ENCODE peak calls at places on chromosomes 3 and 15, in four cellular contexts. One of them, this sample, is unnamed.

GRCh38 chr3:34919025-34919424 is 720.3 kb upstream of the ARPP21 start:
- DNase-seq in IMR-90: no peak
- DNase-seq in mesendoderm: no peak
- DNase-seq in H9: peak
- DNase-seq in this sample: no peak

GRCh38 chr15:62492900-62493299 is 327.8 kb upstream of the C2CD4B start:
- DNase-seq in IMR-90: no peak
- DNase-seq in mesendoderm: no peak
- DNase-seq in H9: no peak
- DNase-seq in this sample: no peak

GRCh38 chr3:66372681-66373350 is 128.0 kb downstream of the LRIG1 start:
- DNase-seq in IMR-90: peak
- DNase-seq in mesendoderm: peak
- DNase-seq in H9: peak
- DNase-seq in this sample: no peak

GRCh38 chr3:67389176-67389575 is 265.2 kb downstream of the SUCLG2 start:
- DNase-seq in IMR-90: no peak
- DNase-seq in mesendoderm: no peak
- DNase-seq in H9: no peak
- DNase-seq in this sample: no peak

GRCh38 chr3:2454865-2455264 is 356.2 kb downstream of the CNTN4 start:
- DNase-seq in IMR-90: no peak
- DNase-seq in mesendoderm: no peak
- DNase-seq in H9: no peak
- DNase-seq in this sample: peak

GRCh38 chr3:10833855-10834414 is 17.9 kb downstream of the SLC6A11 start:
- DNase-seq in IMR-90: no peak
- DNase-seq in mesendoderm: no peak
- DNase-seq in H9: no peak
- DNase-seq in this sample: no peak

GRCh38 chr3:133259767-133260166 is 140.1 kb upstream of the BFSP2 start:
- DNase-seq in IMR-90: no peak
- DNase-seq in mesendoderm: no peak
- DNase-seq in H9: no peak
- DNase-seq in this sample: no peak

GRCh38 chr3:79497447-79498111 is 270.2 kb downstream of the ROBO1 start:
- DNase-seq in IMR-90: peak
- DNase-seq in mesendoderm: peak
- DNase-seq in H9: no peak
- DNase-seq in this sample: peak

GRCh38 chr3:76859596-76859995 is 180.3 kb upstream of the ROBO2 start:
- DNase-seq in IMR-90: peak
- DNase-seq in mesendoderm: no peak
- DNase-seq in H9: no peak
- DNase-seq in this sample: peak

GRCh38 chr15:75366163-75366562 is 2.2 kb downstream of the MAN2C1 start:
- DNase-seq in IMR-90: no peak
- DNase-seq in mesendoderm: no peak
- DNase-seq in H9: no peak
- DNase-seq in this sample: no peak

GRCh38 chr3:169286992-169287391 is 376.5 kb downstream of the MECOM start:
- DNase-seq in IMR-90: no peak
- DNase-seq in mesendoderm: peak
- DNase-seq in H9: no peak
- DNase-seq in this sample: no peak

GRCh38 chr15:99442268-99442897 is 123.4 kb upstream of the MEF2A start:
- DNase-seq in IMR-90: peak
- DNase-seq in mesendoderm: peak
- DNase-seq in H9: no peak
- DNase-seq in this sample: peak

GRCh38 chr15:83943849-83944404 is 290.0 kb downstream of the ADAMTSL3 start:
- DNase-seq in IMR-90: peak
- DNase-seq in mesendoderm: no peak
- DNase-seq in H9: no peak
- DNase-seq in this sample: no peak

GRCh38 chr15:36769110-36769509 is 189.7 kb downstream of the CDIN1 start:
- DNase-seq in IMR-90: peak
- DNase-seq in mesendoderm: no peak
- DNase-seq in H9: no peak
- DNase-seq in this sample: peak

GRCh38 chr15:51759557-51760070 is 8.2 kb downstream of the TMOD2 start:
- DNase-seq in IMR-90: peak
- DNase-seq in mesendoderm: peak
- DNase-seq in H9: peak
- DNase-seq in this sample: peak

GRCh38 chr3:183260167-183260904 is 7.3 kb downstream of the B3GNT5 start:
- DNase-seq in IMR-90: no peak
- DNase-seq in mesendoderm: no peak
- DNase-seq in H9: no peak
- DNase-seq in this sample: no peak

GRCh38 chr3:28328188-28329151 is 20.1 kb upstream of the ZCWPW2 start:
- DNase-seq in IMR-90: peak
- DNase-seq in mesendoderm: peak
- DNase-seq in H9: no peak
- DNase-seq in this sample: peak

GRCh38 chr3:192224634-192225033 is 502.7 kb downstream of the FGF12 start:
- DNase-seq in IMR-90: no peak
- DNase-seq in mesendoderm: no peak
- DNase-seq in H9: no peak
- DNase-seq in this sample: no peak

GRCh38 chr3:33063651-33064051 is 33.3 kb downstream of the GLB1 start:
- DNase-seq in IMR-90: peak
- DNase-seq in mesendoderm: no peak
- DNase-seq in H9: no peak
- DNase-seq in this sample: no peak

GRCh38 chr3:124887996-124888298 is 782 bp upstream of the ITGB5 start:
- DNase-seq in IMR-90: no peak
- DNase-seq in mesendoderm: no peak
- DNase-seq in H9: no peak
- DNase-seq in this sample: no peak
- H3K4me2 ChIP-seq in IMR-90: no peak
- H3K4me2 ChIP-seq in mesendoderm: peak
- H3K4me2 ChIP-seq in H9: peak
- H3K4me2 ChIP-seq in this sample: no peak

GRCh38 chr3:141877911-141878310 is 1.5 kb downstream of the ATP1B3 start:
- DNase-seq in IMR-90: peak
- DNase-seq in mesendoderm: peak
- DNase-seq in H9: no peak
- DNase-seq in this sample: peak

GRCh38 chr3:141876891-141877561 is 583 bp downstream of the ATP1B3 start:
- DNase-seq in IMR-90: peak
- DNase-seq in mesendoderm: peak
- DNase-seq in H9: peak
- DNase-seq in this sample: peak

GRCh38 chr3:141875374-141875892 is 1.0 kb upstream of the ATP1B3 start:
- DNase-seq in IMR-90: peak
- DNase-seq in mesendoderm: peak
- DNase-seq in H9: peak
- DNase-seq in this sample: peak

GRCh38 chr3:141875893-141876380 is 506 bp upstream of the ATP1B3 start:
- DNase-seq in IMR-90: peak
- DNase-seq in mesendoderm: peak
- DNase-seq in H9: peak
- DNase-seq in this sample: peak

DNA sequence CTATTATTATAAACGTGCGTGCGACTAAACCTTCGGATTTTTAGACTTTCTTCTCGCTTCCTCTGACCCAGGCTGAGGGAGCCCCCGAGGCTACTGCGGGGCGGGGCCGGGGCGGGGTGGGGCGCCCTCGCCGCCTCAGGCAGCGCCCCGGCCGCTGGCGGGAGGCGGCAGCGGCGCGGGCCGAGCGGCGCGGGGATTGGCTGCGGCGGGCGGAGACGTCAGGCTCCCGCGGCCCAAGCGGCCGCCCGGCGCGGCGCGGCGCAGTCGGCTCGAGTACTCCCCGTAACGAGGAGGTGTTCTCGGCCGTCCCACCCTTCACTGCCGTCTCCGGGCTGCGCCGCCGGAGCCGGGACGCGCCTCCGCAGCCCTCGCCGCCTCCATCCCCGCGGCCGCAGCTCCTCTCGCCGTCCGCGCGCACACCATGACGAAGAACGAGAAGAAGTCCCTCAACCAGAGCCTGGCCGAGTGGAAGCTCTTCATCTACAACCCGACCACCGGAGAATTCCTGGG is at the start of gene ATP1B3:
- DNase-seq in IMR-90: peak
- DNase-seq in mesendoderm: peak
- DNase-seq in H9: peak
- DNase-seq in this sample: peak
- H3K23ac ChIP-seq in IMR-90: peak
- H3K23ac ChIP-seq in mesendoderm: peak
- H3K23ac ChIP-seq in H9: no peak
- H3K23ac ChIP-seq in this sample: no peak

GRCh38 chr3:47282424-47283192 is at the start of the genes KIF9 and KLHL18:
- DNase-seq in IMR-90: peak
- DNase-seq in mesendoderm: peak
- DNase-seq in H9: peak
- DNase-seq in this sample: peak
- H3K4me2 ChIP-seq in IMR-90: peak
- H3K4me2 ChIP-seq in mesendoderm: peak
- H3K4me2 ChIP-seq in H9: peak
- H3K4me2 ChIP-seq in this sample: peak

GRCh38 chr15:26624128-26624527 is 148.7 kb downstream of the GABRB3 start:
- DNase-seq in IMR-90: no peak
- DNase-seq in mesendoderm: no peak
- DNase-seq in H9: no peak
- DNase-seq in this sample: no peak
- H3K23ac ChIP-seq in IMR-90: no peak
- H3K23ac ChIP-seq in mesendoderm: no peak
- H3K23ac ChIP-seq in H9: no peak
- H3K23ac ChIP-seq in this sample: no peak

GRCh38 chr3:13557417-13557816 is 8.5 kb downstream of the FBLN2 start:
- DNase-seq in IMR-90: no peak
- DNase-seq in mesendoderm: no peak
- DNase-seq in H9: no peak
- DNase-seq in this sample: no peak

GRCh38 chr3:13555753-13556152 is 6.8 kb downstream of the FBLN2 start:
- DNase-seq in IMR-90: no peak
- DNase-seq in mesendoderm: peak
- DNase-seq in H9: no peak
- DNase-seq in this sample: no peak

GRCh38 chr3:13557926-13558325 is 9.0 kb downstream of the FBLN2 start:
- DNase-seq in IMR-90: no peak
- DNase-seq in mesendoderm: no peak
- DNase-seq in H9: no peak
- DNase-seq in this sample: no peak

GRCh38 chr3:13556937-13557336 is 8.0 kb downstream of the FBLN2 start:
- DNase-seq in IMR-90: no peak
- DNase-seq in mesendoderm: no peak
- DNase-seq in H9: no peak
- DNase-seq in this sample: no peak

DNA sequence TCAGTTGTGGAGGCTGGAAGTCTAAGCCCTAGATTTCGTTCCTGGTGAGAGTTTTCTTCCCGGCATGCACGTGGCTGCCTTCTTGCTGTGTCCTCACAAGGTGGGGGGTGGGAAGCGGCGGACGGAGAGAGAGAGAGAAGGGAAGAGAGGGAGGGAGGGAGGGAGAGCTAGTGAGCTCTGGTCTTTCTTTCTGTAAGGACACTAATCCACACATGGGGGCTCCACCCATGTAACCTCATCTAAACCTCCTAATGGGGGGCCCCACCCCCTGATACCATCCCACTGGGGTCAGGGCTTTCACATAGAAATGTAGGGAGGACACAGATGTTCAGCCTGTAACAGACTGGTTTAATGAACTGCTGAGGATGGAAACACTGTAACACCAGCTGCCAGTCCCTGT is 7.3 kb downstream of the FBLN2 start:
- DNase-seq in IMR-90: no peak
- DNase-seq in mesendoderm: peak
- DNase-seq in H9: no peak
- DNase-seq in this sample: no peak
- H3K4me2 ChIP-seq in IMR-90: no peak
- H3K4me2 ChIP-seq in mesendoderm: no peak
- H3K4me2 ChIP-seq in H9: no peak
- H3K4me2 ChIP-seq in this sample: no peak

DNA sequence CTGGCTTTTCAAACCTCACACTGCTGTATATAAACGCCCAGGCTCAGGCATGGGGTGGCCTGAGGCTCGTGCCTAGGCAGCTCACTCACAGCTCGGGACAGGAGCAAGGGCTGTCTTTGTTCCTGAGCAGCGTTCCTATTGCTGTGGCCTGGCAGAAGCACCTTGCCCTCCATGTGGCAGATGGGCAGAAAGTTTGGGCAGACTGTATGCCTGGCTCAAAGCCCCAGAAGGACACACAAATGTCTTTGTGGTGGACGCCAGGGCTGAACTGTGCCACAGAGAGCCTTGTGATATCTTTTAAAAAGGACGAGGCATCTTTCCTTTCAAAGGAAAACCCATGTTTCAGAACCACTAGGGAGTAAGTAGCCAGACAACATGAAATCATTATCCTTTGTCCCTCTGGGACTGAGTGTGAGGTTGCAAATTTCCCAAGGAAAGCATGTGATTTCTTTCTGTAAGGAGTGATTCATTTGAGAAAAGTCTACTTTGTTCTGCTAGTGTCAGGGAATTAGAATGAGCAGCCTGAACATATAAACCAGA is 29.3 kb upstream of the UBE2E1 start:
- DNase-seq in IMR-90: peak
- DNase-seq in mesendoderm: no peak
- DNase-seq in H9: no peak
- DNase-seq in this sample: peak
- H3K23ac ChIP-seq in IMR-90: no peak
- H3K23ac ChIP-seq in mesendoderm: no peak
- H3K23ac ChIP-seq in H9: no peak
- H3K23ac ChIP-seq in this sample: peak

DNA sequence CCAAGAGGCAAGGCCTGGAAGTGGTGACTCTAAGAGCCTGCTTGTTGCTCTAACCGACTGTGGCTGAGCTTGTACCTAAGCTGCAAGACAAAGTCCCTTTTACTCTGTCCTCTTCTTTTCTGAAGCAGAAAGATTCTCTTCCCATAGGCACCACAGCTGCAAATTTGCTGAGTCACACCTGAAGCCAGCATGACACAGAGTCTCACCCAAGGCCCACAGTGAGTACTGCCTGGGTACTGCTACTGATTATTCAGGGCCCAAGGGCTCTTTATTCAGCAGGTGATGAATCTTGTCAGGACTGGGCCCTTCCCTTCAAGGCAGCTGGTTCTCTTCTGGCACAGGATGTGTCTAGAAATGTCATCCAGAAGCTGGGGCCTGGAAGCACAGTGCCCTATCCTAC is 18.9 kb upstream of the TIGIT start:
- DNase-seq in IMR-90: peak
- DNase-seq in mesendoderm: peak
- DNase-seq in H9: no peak
- DNase-seq in this sample: peak
- H3K4me2 ChIP-seq in IMR-90: no peak
- H3K4me2 ChIP-seq in mesendoderm: no peak
- H3K4me2 ChIP-seq in H9: no peak
- H3K4me2 ChIP-seq in this sample: no peak

GRCh38 chr15:35320911-35321310 is 225.1 kb downstream of the DPH6 start:
- DNase-seq in IMR-90: no peak
- DNase-seq in mesendoderm: no peak
- DNase-seq in H9: no peak
- DNase-seq in this sample: no peak
- H3K23ac ChIP-seq in IMR-90: no peak
- H3K23ac ChIP-seq in mesendoderm: no peak
- H3K23ac ChIP-seq in H9: no peak
- H3K23ac ChIP-seq in this sample: no peak

This sample was measured in mesenchymal stem cell.